ENCODE peak calls at places on chromosome 2, in six cellular contexts. I is uterus, N is brain microvascular endothelial cell, H is fibroblast of the aortic adventitia, V is cardiac muscle cell, W is neural progenitor cell. O is an unnamed sample.
A peak's percentile ranks its signal among the peaks of the same experiment; 100 is the strongest.

GRCh38 chr2:37856101-37856751 is 68.9 kb upstream of the RMDN2 start:
- DNase-seq in W (no peak), I (no peak), N (no peak), V (no peak), H (peak; percentile 11), O (no peak)

GRCh38 chr2:215826838-215827441 is 186.4 kb downstream of the MREG start:
- DNase-seq in I (no peak), V (peak; percentile 55), N (no peak), W (no peak), H (peak; percentile 74), O (no peak)

GRCh38 chr2:242010567-242011513 is 141.3 kb downstream of the RTP5 start:
- DNase-seq in W (no peak), V (peak; percentile 46), H (peak; percentile 18), N (no peak), I (no peak), O (no peak)

GRCh38 chr2:224793961-224794360 is 77.8 kb upstream of the CCDC195 start:
- DNase-seq in V (peak; percentile 76), I (peak; percentile 58), H (peak; percentile 87), N (no peak), W (no peak), O (peak; percentile 77)

GRCh38 chr2:134791606-134792005 is 46.8 kb upstream of the ACMSD start:
- DNase-seq in N (no peak), I (no peak), H (no peak), V (no peak), W (no peak), O (no peak)

GRCh38 chr2:234963785-234964615 is 12.2 kb downstream of the SH3BP4 start:
- DNase-seq in W (no peak), N (no peak), H (peak; percentile 92), I (peak; percentile 72), V (peak; percentile 81), O (no peak)

GRCh38 chr2:118584380-118584779 is 263.1 kb downstream of the EN1 start:
- DNase-seq in W (peak; percentile 68), I (no peak), V (no peak), H (no peak), N (no peak), O (no peak)

GRCh38 chr2:158381205-158381604 is 75.3 kb downstream of the CCDC148 start:
- DNase-seq in V (no peak), N (no peak), H (no peak), I (no peak), W (no peak), O (no peak)

GRCh38 chr2:205717999-205718398 is 35.7 kb downstream of the NRP2 start:
- DNase-seq in W (no peak), V (peak; percentile 45), N (no peak), I (no peak), H (peak; percentile 28), O (no peak)

GRCh38 chr2:217092710-217093379 is 233.0 kb upstream of the TNP1 start:
- DNase-seq in N (no peak), H (no peak), I (no peak), V (no peak), W (no peak), O (no peak)

GRCh38 chr2:199850250-199850717 is 708 bp downstream of the FTCDNL1 start:
- DNase-seq in N (no peak), V (no peak), H (no peak), I (no peak), W (no peak), O (no peak)

GRCh38 chr2:75199428-75200011 is at the start of gene TACR1:
- DNase-seq in W (peak; percentile 83), I (peak; percentile 45), V (peak; percentile 82), H (peak; percentile 74), N (peak; percentile 52), O (peak; percentile 31)

GRCh38 chr2:8625399-8626283 is 56.2 kb upstream of the ID2 start:
- DNase-seq in H (no peak), N (no peak), V (no peak), W (no peak), I (peak; percentile 4), O (no peak)

GRCh38 chr2:29663266-29663665 is 258.1 kb downstream of the ALK start:
- DNase-seq in H (peak; percentile 83), I (no peak), V (peak; percentile 48), N (peak; percentile 33), W (no peak), O (peak; percentile 25)

GRCh38 chr2:84900951-84901350 is 4.5 kb upstream of the TMSB10 start:
- DNase-seq in H (peak; percentile 40), V (no peak), I (no peak), W (no peak), N (no peak), O (no peak)

GRCh38 chr2:64837925-64838641 is 151.1 kb upstream of the SLC1A4 start:
- DNase-seq in W (no peak), V (no peak), N (no peak), I (peak; percentile 25), H (no peak), O (no peak)

GRCh38 chr2:130768191-130768855 is 13.0 kb downstream of the AMER3 start:
- DNase-seq in N (no peak), I (no peak), H (no peak), V (no peak), W (no peak), O (no peak)

GRCh38 chr2:102502576-102502975 is 29.6 kb downstream of the SLC9A4 start:
- DNase-seq in W (no peak), I (no peak), V (no peak), N (no peak), H (no peak), O (no peak)

GRCh38 chr2:68385907-68386287 is 20.8 kb downstream of the PLEK start:
- DNase-seq in W (no peak), N (no peak), V (no peak), H (no peak), I (no peak), O (no peak)

GRCh38 chr2:160784034-160784433 is 290.4 kb upstream of the RBMS1 start:
- DNase-seq in V (no peak), H (no peak), I (no peak), N (no peak), W (no peak), O (no peak)

GRCh38 chr2:222218786-222219185 is 80.0 kb downstream of the PAX3 start:
- DNase-seq in V (no peak), W (no peak), H (no peak), N (no peak), I (no peak), O (no peak)

GRCh38 chr2:217848351-217848957 is 154.3 kb downstream of the TNS1 start:
- DNase-seq in I (no peak), V (no peak), N (no peak), H (no peak), W (no peak), O (no peak)

GRCh38 chr2:234463626-234464290 is 33.1 kb downstream of the ARL4C start:
- DNase-seq in V (no peak), N (no peak), I (no peak), H (no peak), W (no peak), O (no peak)

GRCh38 chr2:46737577-46737976 is 178.0 kb downstream of the MCFD2 start:
- DNase-seq in I (no peak), H (peak; percentile 49), N (no peak), W (no peak), V (no peak), O (no peak)

GRCh38 chr2:127996160-127996559 is 31.7 kb downstream of the SAP130 start:
- DNase-seq in V (no peak), I (no peak), N (no peak), W (no peak), H (no peak), O (no peak)

GRCh38 chr2:134917958-134918517 is 584 bp upstream of the CCNT2 start:
- DNase-seq in H (no peak), N (no peak), W (no peak), V (no peak), I (no peak), O (no peak)

GRCh38 chr2:172995323-172996244 is 80.1 kb upstream of the MAP3K20 start:
- DNase-seq in V (peak; percentile 96), N (peak; percentile 80), H (peak; percentile 88), W (no peak), I (peak; percentile 55), O (peak; percentile 83)

GRCh38 chr2:73232471-73233153 is 427 bp downstream of the PRADC1 start:
- DNase-seq in W (no peak), I (no peak), N (no peak), H (no peak), V (no peak), O (no peak)

GRCh38 chr2:113237604-113238003 is 41.1 kb downstream of the PAX8 start:
- DNase-seq in N (no peak), W (no peak), I (no peak), V (no peak), H (no peak), O (no peak)
- H3K4me3 ChIP-seq in N (no peak overlapping the region), W (no peak overlapping the region), I (no peak overlapping the region), V (no peak overlapping the region), H (peak overlapping the region; percentile 6), O (no peak overlapping the region)

GRCh38 chr2:58447586-58447985 is 206.5 kb upstream of the FANCL start:
- DNase-seq in V (no peak), H (no peak), W (no peak), I (no peak), N (no peak), O (no peak)

GRCh38 chr2:58448845-58449244 is 207.7 kb upstream of the FANCL start:
- DNase-seq in N (no peak), W (no peak), V (no peak), H (no peak), I (no peak), O (no peak)

GRCh38 chr2:58449286-58450010 is 208.3 kb upstream of the FANCL start:
- DNase-seq in V (no peak), W (no peak), I (no peak), H (no peak), N (no peak), O (no peak)

GRCh38 chr2:58448065-58448507 is 207.0 kb upstream of the FANCL start:
- DNase-seq in H (peak; percentile 72), I (peak; percentile 23), N (peak; percentile 71), V (peak; percentile 81), W (peak; percentile 89), O (peak; percentile 31)
- TF ChIP-seq CTCF in H (peak; percentile 69), I (peak; percentile 40), N (peak; percentile 78), V (peak; percentile 81), W (peak; percentile 86), O (peak; percentile 67)

DNA sequence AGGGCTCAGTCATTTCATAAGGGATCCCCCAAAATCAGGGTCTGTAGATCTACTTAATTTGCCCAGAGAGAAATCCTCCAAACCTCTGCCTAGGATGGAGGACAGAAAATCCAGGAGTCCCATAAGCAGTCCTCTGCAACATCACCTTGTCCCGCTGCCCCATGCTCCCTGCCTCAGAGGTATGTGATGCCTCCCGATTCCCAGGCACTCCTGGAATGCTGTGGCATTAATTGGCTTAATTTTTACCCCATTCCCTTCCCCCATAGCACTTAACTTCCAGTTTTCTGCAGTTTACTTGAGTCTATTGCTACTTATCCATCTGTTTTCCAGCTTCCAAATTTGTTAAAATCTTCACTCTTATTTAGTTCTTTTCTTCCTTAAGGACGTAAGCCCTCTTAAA is 91.6 kb upstream of the TSPYL6 start:
- DNase-seq in N (no peak), I (no peak), H (no peak), W (no peak), V (no peak), O (no peak)
- H3K4me3 ChIP-seq in N (no peak overlapping the region), I (no peak overlapping the region), H (no peak overlapping the region), W (no peak overlapping the region), V (no peak overlapping the region), O (no peak overlapping the region)

DNA sequence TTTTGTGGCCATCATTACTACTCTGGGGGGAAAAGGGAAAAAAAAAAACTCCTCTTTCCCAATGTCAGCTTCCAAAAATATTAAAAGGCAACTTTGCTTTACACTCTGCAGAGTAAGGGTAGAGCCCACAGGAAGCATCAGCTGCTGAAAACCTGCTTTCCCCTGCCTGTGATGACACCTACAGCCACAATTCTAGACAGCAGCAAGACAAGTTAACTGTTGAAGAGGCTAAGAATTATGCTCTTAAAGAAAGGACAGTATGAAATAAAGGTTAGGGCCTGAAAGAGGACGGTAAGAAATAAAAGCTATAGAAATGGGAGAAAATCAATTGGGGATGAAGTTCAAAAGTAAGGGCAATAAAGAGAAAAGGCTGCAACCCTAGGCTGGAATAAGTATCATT is 3.0 kb downstream of the PDE11A start:
- DNase-seq in V (no peak), I (no peak), W (no peak), H (no peak), N (no peak), O (no peak)
- TF ChIP-seq CTCF in V (no peak), I (no peak), W (peak; percentile 11), H (no peak), N (no peak), O (peak; percentile 23)

O was measured in AG09309.